ENCODE peak calls at places on chromosomes 13 and 19, in eight cellular contexts. One of them, this sample, is unnamed.
A peak's percentile ranks its signal among the peaks of the same experiment; 100 is the strongest.

GRCh38 chr19:1761528-1762242 is 8.4 kb downstream of the ONECUT3 start:
- DNase-seq in KBM-7: no peak
- DNase-seq in RPMI8226: no peak
- DNase-seq in sigmoid colon: no peak
- DNase-seq in hippocampal formation: no peak
- DNase-seq in iris pigment epithelial cell: no peak
- DNase-seq in EL: no peak
- DNase-seq in amygdala: no peak
- DNase-seq in this sample: no peak

GRCh38 chr13:50911051-50911690 is 1.6 kb downstream of the RNASEH2B start:
- DNase-seq in KBM-7: peak; percentile 38
- DNase-seq in RPMI8226: peak; percentile 14
- DNase-seq in sigmoid colon: no peak
- DNase-seq in hippocampal formation: no peak
- DNase-seq in iris pigment epithelial cell: peak; percentile 20
- DNase-seq in EL: peak; percentile 15
- DNase-seq in amygdala: no peak
- DNase-seq in this sample: no peak

GRCh38 chr19:36060430-36060829 is 5.7 kb downstream of the WDR62 start:
- DNase-seq in KBM-7: peak; percentile 61
- DNase-seq in RPMI8226: no peak
- DNase-seq in sigmoid colon: no peak
- DNase-seq in hippocampal formation: peak; percentile 64
- DNase-seq in iris pigment epithelial cell: peak; percentile 72
- DNase-seq in EL: peak; percentile 43
- DNase-seq in amygdala: peak; percentile 61
- DNase-seq in this sample: peak; percentile 92

GRCh38 chr13:112648966-112649690 is 40.7 kb upstream of the ATP11A start:
- DNase-seq in KBM-7: no peak
- DNase-seq in RPMI8226: no peak
- DNase-seq in sigmoid colon: no peak
- DNase-seq in hippocampal formation: no peak
- DNase-seq in iris pigment epithelial cell: no peak
- DNase-seq in EL: no peak
- DNase-seq in amygdala: no peak
- DNase-seq in this sample: no peak

GRCh38 chr19:14718522-14719113 is 28.8 kb downstream of the ZNF333 start:
- DNase-seq in KBM-7: peak; percentile 8
- DNase-seq in RPMI8226: no peak
- DNase-seq in sigmoid colon: no peak
- DNase-seq in hippocampal formation: no peak
- DNase-seq in iris pigment epithelial cell: no peak
- DNase-seq in EL: no peak
- DNase-seq in amygdala: no peak
- DNase-seq in this sample: no peak

GRCh38 chr13:46995874-46996273 is 99.0 kb upstream of the HTR2A start:
- DNase-seq in KBM-7: peak; percentile 20
- DNase-seq in RPMI8226: no peak
- DNase-seq in sigmoid colon: no peak
- DNase-seq in hippocampal formation: no peak
- DNase-seq in iris pigment epithelial cell: no peak
- DNase-seq in EL: no peak
- DNase-seq in amygdala: no peak
- DNase-seq in this sample: no peak

GRCh38 chr19:15251749-15252397 is 19.6 kb upstream of the EPHX3 start:
- DNase-seq in KBM-7: peak; percentile 24
- DNase-seq in RPMI8226: peak; percentile 15
- DNase-seq in sigmoid colon: peak; percentile 97
- DNase-seq in hippocampal formation: no peak
- DNase-seq in iris pigment epithelial cell: peak; percentile 94
- DNase-seq in EL: peak; percentile 95
- DNase-seq in amygdala: no peak
- DNase-seq in this sample: peak; percentile 79

GRCh38 chr13:42894765-42895181 is 97.3 kb downstream of the EPSTI1 start:
- DNase-seq in KBM-7: no peak
- DNase-seq in RPMI8226: peak; percentile 67
- DNase-seq in sigmoid colon: no peak
- DNase-seq in hippocampal formation: no peak
- DNase-seq in iris pigment epithelial cell: peak; percentile 93
- DNase-seq in EL: peak; percentile 41
- DNase-seq in amygdala: no peak
- DNase-seq in this sample: no peak

GRCh38 chr19:39325778-39326680 is 5.4 kb upstream of the LRFN1 start:
- DNase-seq in KBM-7: no peak
- DNase-seq in RPMI8226: no peak
- DNase-seq in sigmoid colon: no peak
- DNase-seq in hippocampal formation: no peak
- DNase-seq in iris pigment epithelial cell: peak; percentile 20
- DNase-seq in EL: peak; percentile 17
- DNase-seq in amygdala: no peak
- DNase-seq in this sample: no peak

GRCh38 chr19:53646144-53646543 is 14.3 kb downstream of the DPRX start:
- DNase-seq in KBM-7: no peak
- DNase-seq in RPMI8226: no peak
- DNase-seq in sigmoid colon: no peak
- DNase-seq in hippocampal formation: no peak
- DNase-seq in iris pigment epithelial cell: no peak
- DNase-seq in EL: no peak
- DNase-seq in amygdala: no peak
- DNase-seq in this sample: no peak

GRCh38 chr19:2176336-2176994 is 12.7 kb downstream of the DOT1L start:
- DNase-seq in KBM-7: no peak
- DNase-seq in RPMI8226: no peak
- DNase-seq in sigmoid colon: no peak
- DNase-seq in hippocampal formation: no peak
- DNase-seq in iris pigment epithelial cell: no peak
- DNase-seq in EL: no peak
- DNase-seq in amygdala: no peak
- DNase-seq in this sample: no peak

GRCh38 chr13:54744747-54745146 is 1716.1 kb downstream of the OLFM4 start:
- DNase-seq in KBM-7: no peak
- DNase-seq in RPMI8226: no peak
- DNase-seq in sigmoid colon: no peak
- DNase-seq in hippocampal formation: no peak
- DNase-seq in iris pigment epithelial cell: no peak
- DNase-seq in EL: no peak
- DNase-seq in amygdala: no peak
- DNase-seq in this sample: no peak

GRCh38 chr13:112943309-112944125 is 25.5 kb upstream of the MCF2L start:
- DNase-seq in KBM-7: peak; percentile 63
- DNase-seq in RPMI8226: no peak
- DNase-seq in sigmoid colon: peak; percentile 71
- DNase-seq in hippocampal formation: no peak
- DNase-seq in iris pigment epithelial cell: peak; percentile 17
- DNase-seq in EL: peak; percentile 43
- DNase-seq in amygdala: no peak
- DNase-seq in this sample: peak; percentile 52

GRCh38 chr19:3547301-3547731 is 8.3 kb downstream of the TEKTIP1 start:
- DNase-seq in KBM-7: no peak
- DNase-seq in RPMI8226: no peak
- DNase-seq in sigmoid colon: no peak
- DNase-seq in hippocampal formation: no peak
- DNase-seq in iris pigment epithelial cell: no peak
- DNase-seq in EL: no peak
- DNase-seq in amygdala: no peak
- DNase-seq in this sample: peak; percentile 84

GRCh38 chr19:10112895-10113591 is 1.6 kb downstream of the P2RY11 start:
- DNase-seq in KBM-7: peak; percentile 67
- DNase-seq in RPMI8226: peak; percentile 76
- DNase-seq in sigmoid colon: no peak
- DNase-seq in hippocampal formation: no peak
- DNase-seq in iris pigment epithelial cell: peak; percentile 39
- DNase-seq in EL: peak; percentile 42
- DNase-seq in amygdala: no peak
- DNase-seq in this sample: no peak

GRCh38 chr13:95188128-95188527 is 113.1 kb downstream of the ABCC4 start:
- DNase-seq in KBM-7: no peak
- DNase-seq in RPMI8226: no peak
- DNase-seq in sigmoid colon: no peak
- DNase-seq in hippocampal formation: no peak
- DNase-seq in iris pigment epithelial cell: peak; percentile 11
- DNase-seq in EL: no peak
- DNase-seq in amygdala: no peak
- DNase-seq in this sample: no peak

GRCh38 chr19:36573020-36573947 is at the start of gene ZNF529:
- DNase-seq in KBM-7: peak; percentile 96
- DNase-seq in RPMI8226: peak; percentile 89
- DNase-seq in sigmoid colon: peak; percentile 91
- DNase-seq in hippocampal formation: peak; percentile 86
- DNase-seq in iris pigment epithelial cell: peak; percentile 93
- DNase-seq in EL: peak; percentile 90
- DNase-seq in amygdala: peak; percentile 86
- DNase-seq in this sample: peak; percentile 90

GRCh38 chr19:33206261-33207039 is 12.3 kb downstream of the LRP3 start:
- DNase-seq in KBM-7: no peak
- DNase-seq in RPMI8226: no peak
- DNase-seq in sigmoid colon: no peak
- DNase-seq in hippocampal formation: no peak
- DNase-seq in iris pigment epithelial cell: no peak
- DNase-seq in EL: no peak
- DNase-seq in amygdala: no peak
- DNase-seq in this sample: no peak

This sample was measured in posterior cingulate gyrus.